ENCODE peak calls at places on chromosomes 2 and 18, in nine cellular contexts. G is PC-3; Y is heart right ventricle; D is dorsolateral prefrontal cortex; U is brain microvascular endothelial cell; T is AG04450; M is CD8-positive, alpha-beta T cell; Z is spleen; E is colonic mucosa. R is an unnamed sample.

GRCh38 chr18:10927290-10927979 is 221.9 kb downstream of the PIEZO2 start:
- DNase-seq in G (no peak), Y (no peak), D (no peak), U (peak; percentile 73), T (peak; percentile 43), M (no peak), Z (no peak), E (no peak), R (no peak)

GRCh38 chr2:146982393-146982846 is 862.4 kb upstream of the ACVR2A start:
- DNase-seq in G (no peak), Y (no peak), D (no peak), U (peak; percentile 88), T (peak; percentile 13), M (no peak), Z (no peak), E (no peak), R (peak; percentile 81)

GRCh38 chr2:40130251-40130994 is 321.5 kb downstream of the SLC8A1 start:
- DNase-seq in G (no peak), Y (peak; percentile 61), D (no peak), U (peak; percentile 48), T (no peak), M (no peak), Z (no peak), E (no peak), R (no peak)

GRCh38 chr2:215760526-215760925 is 252.8 kb downstream of the MREG start:
- DNase-seq in G (peak; percentile 9), Y (no peak), D (no peak), U (no peak), T (no peak), M (no peak), Z (no peak), E (no peak), R (peak; percentile 48)

GRCh38 chr2:72824224-72824842 is 1.5 kb downstream of the EXOC6B start:
- DNase-seq in G (peak; percentile 75), Y (no peak), D (no peak), U (peak; percentile 21), T (no peak), M (no peak), Z (no peak), E (no peak), R (peak; percentile 83)

GRCh38 chr2:13682878-13683277 is 949.6 kb upstream of the LRATD1 start:
- DNase-seq in G (peak; percentile 69), Y (no peak), D (no peak), U (peak; percentile 90), T (no peak), M (no peak), Z (no peak), E (no peak), R (peak; percentile 89)

GRCh38 chr18:24271381-24272331 is 126.0 kb downstream of the OSBPL1A start:
- DNase-seq in G (peak; percentile 72), Y (peak; percentile 71), D (peak; percentile 56), U (peak; percentile 63), T (no peak), M (no peak), Z (peak; percentile 91), E (peak; percentile 69), R (peak; percentile 50)

GRCh38 chr18:50061876-50062517 is 132.9 kb downstream of the MYO5B start:
- DNase-seq in G (no peak), Y (peak; percentile 40), D (no peak), U (no peak), T (no peak), M (no peak), Z (no peak), E (no peak), R (no peak)

GRCh38 chr18:26549103-26549485 is 741 bp upstream of the KCTD1 start:
- DNase-seq in G (peak; percentile 46), Y (peak; percentile 16), D (no peak), U (no peak), T (no peak), M (no peak), Z (peak; percentile 80), E (peak; percentile 52), R (peak; percentile 49)

GRCh38 chr2:20667151-20667530 is 197 bp downstream of the GDF7 start:
- DNase-seq in G (no peak), Y (no peak), D (no peak), U (no peak), T (no peak), M (no peak), Z (no peak), E (no peak), R (no peak)

GRCh38 chr2:48144777-48145176 is 238.5 kb upstream of the FBXO11 start:
- DNase-seq in G (no peak), Y (peak; percentile 12), D (no peak), U (peak; percentile 12), T (no peak), M (no peak), Z (no peak), E (no peak), R (peak; percentile 3)

GRCh38 chr2:3807853-3808252 is 104.5 kb downstream of the DCDC2C start:
- DNase-seq in G (peak; percentile 48), Y (no peak), D (no peak), U (peak; percentile 55), T (peak; percentile 43), M (no peak), Z (no peak), E (no peak), R (no peak)

GRCh38 chr18:76212958-76213357 is 282.1 kb downstream of the ZNF516 start:
- DNase-seq in G (no peak), Y (no peak), D (no peak), U (no peak), T (no peak), M (no peak), Z (no peak), E (no peak), R (no peak)

GRCh38 chr18:29123706-29124530 is 947.0 kb upstream of the CDH2 start:
- DNase-seq in G (no peak), Y (no peak), D (no peak), U (no peak), T (no peak), M (no peak), Z (no peak), E (no peak), R (peak; percentile 22)

GRCh38 chr2:71611247-71611646 is 157.9 kb downstream of the DYSF start:
- DNase-seq in G (no peak), Y (no peak), D (no peak), U (no peak), T (no peak), M (no peak), Z (no peak), E (peak; percentile 12), R (no peak)

GRCh38 chr2:149732001-149732685 is 144.6 kb upstream of the MMADHC start:
- DNase-seq in G (peak; percentile 98), Y (peak; percentile 21), D (no peak), U (peak; percentile 45), T (no peak), M (no peak), Z (no peak), E (peak; percentile 84), R (peak; percentile 75)

GRCh38 chr18:25109484-25109883 is 242.5 kb downstream of the ZNF521 start:
- DNase-seq in G (no peak), Y (no peak), D (no peak), U (peak; percentile 14), T (peak; percentile 16), M (no peak), Z (no peak), E (no peak), R (no peak)

GRCh38 chr18:9834551-9834950 is 51.2 kb upstream of the TXNDC2 start:
- DNase-seq in G (no peak), Y (no peak), D (no peak), U (no peak), T (no peak), M (no peak), Z (no peak), E (no peak), R (no peak)
- H3K27ac ChIP-seq in G (no peak overlapping the region), Y (no peak overlapping the region), D (peak overlapping the region; percentile 1), U (no peak overlapping the region), T (no peak overlapping the region), M (no peak overlapping the region), Z (no peak overlapping the region), E (no peak overlapping the region), R (peak overlapping the region; percentile 21)

DNA sequence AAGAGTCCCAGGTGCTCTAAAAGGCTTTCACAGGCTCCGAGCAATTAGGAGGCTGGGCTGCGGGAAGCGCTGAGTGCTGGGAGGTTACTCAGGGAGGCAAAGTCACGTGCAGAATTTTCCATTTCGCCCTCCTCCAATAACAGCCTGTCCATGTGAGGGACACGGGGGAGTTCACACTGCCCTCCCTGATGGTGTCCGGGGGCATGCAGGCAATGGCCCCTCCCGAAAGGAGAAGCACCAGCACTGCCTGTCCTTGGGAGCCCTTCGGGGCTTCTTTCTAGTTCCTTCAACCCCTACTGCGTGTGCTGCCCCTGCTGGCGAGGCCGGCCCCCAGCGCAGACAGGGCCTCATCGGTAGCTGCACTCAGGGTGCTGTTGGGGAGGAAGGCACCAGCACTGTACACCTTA is 63.1 kb upstream of the HPCAL1 start:
- DNase-seq in G (no peak), Y (no peak), D (peak; percentile 9), U (no peak), T (no peak), M (no peak), Z (peak; percentile 58), E (no peak), R (no peak)
- TF ChIP-seq CTCF in G (no peak), Y (no peak), D (no peak), U (peak; percentile 51), T (peak; percentile 29), M (no peak), Z (no peak), E (no peak), R (peak; percentile 13)

DNA sequence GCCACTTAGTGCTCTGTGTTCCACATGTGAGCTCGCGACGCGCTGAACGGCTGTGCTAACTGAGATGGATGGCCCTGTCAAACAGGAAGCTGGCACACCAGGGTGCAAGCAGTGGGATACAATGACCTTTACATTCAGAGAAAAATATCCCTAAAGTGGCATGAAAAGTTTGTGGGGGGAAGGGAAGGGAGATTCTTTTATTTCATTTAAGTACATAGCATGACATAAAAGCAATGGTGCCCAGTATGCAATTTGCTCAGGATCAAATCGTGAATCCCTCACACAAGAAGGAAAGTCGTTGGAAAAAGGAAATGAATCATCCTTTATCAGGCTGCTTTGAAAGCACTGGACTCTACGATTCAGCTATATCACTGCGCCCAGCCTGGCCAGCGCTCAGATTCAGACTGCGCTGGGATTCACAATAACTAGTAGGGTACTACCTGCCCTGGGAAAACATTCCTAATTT is 26.0 kb downstream of the SATB2 start:
- DNase-seq in G (peak; percentile 29), Y (no peak), D (no peak), U (peak; percentile 52), T (no peak), M (no peak), Z (no peak), E (no peak), R (no peak)
- H3K27ac ChIP-seq in G (peak overlapping the region; percentile 18), Y (no peak overlapping the region), D (no peak overlapping the region), U (no peak overlapping the region), T (no peak overlapping the region), M (no peak overlapping the region), Z (no peak overlapping the region), E (no peak overlapping the region), R (no peak overlapping the region)

GRCh38 chr2:129923265-129924141 is 56.0 kb upstream of the RAB6C start:
- DNase-seq in G (peak; percentile 68), Y (no peak), D (no peak), U (peak; percentile 55), T (no peak), M (no peak), Z (no peak), E (no peak), R (no peak)
- TF ChIP-seq CTCF in G (peak; percentile 56), Y (peak; percentile 56), D (peak; percentile 68), U (peak; percentile 56), T (peak; percentile 55), M (no peak), Z (no peak), E (peak; percentile 25), R (peak; percentile 28)

R was measured in foreskin keratinocyte.